ENCODE peak calls at places on chromosomes 7 and 10, in five cellular contexts. K is GM10248; L is astrocyte of the spinal cord; B is CD4-positive, alpha-beta T cell; D is coronary artery. X is an unnamed sample.

GRCh38 chr10:26067680-26068079 is 133.7 kb downstream of the MYO3A start:
- DNase-seq in K (no peak), L (no peak), B (no peak), D (no peak), X (no peak)

GRCh38 chr7:27091936-27092752 is 3.7 kb downstream of the HOXA1 start:
- DNase-seq in K (no peak), L (no peak), B (no peak), D (no peak), X (no peak)

GRCh38 chr7:141071260-141071854 is 2.5 kb upstream of the TMEM178B start:
- DNase-seq in K (peak), L (peak), B (peak), D (no peak), X (peak)

GRCh38 chr10:31749981-31750850 is 178.4 kb downstream of the ARHGAP12 start:
- DNase-seq in K (no peak), L (peak), B (no peak), D (no peak), X (peak)

GRCh38 chr10:13099144-13099665 is 758 bp upstream of the OPTN start:
- DNase-seq in K (peak), L (no peak), B (peak), D (no peak), X (no peak)

GRCh38 chr10:62116896-62117295 is 151.7 kb downstream of the RTKN2 start:
- DNase-seq in K (no peak), L (no peak), B (no peak), D (no peak), X (no peak)

GRCh38 chr7:149822353-149822943 is 15.7 kb upstream of the ZNF862 start:
- DNase-seq in K (no peak), L (no peak), B (no peak), D (no peak), X (peak)

GRCh38 chr7:44775383-44776107 is 20.9 kb upstream of the PPIA start:
- DNase-seq in K (no peak), L (no peak), B (no peak), D (no peak), X (no peak)

GRCh38 chr7:8015095-8015745 is 46.6 kb downstream of the GLCCI1 start:
- DNase-seq in K (no peak), L (no peak), B (no peak), D (no peak), X (no peak)

GRCh38 chr7:133705596-133705995 is 421.5 kb upstream of the LRGUK start:
- DNase-seq in K (no peak), L (peak), B (no peak), D (no peak), X (no peak)

DNA sequence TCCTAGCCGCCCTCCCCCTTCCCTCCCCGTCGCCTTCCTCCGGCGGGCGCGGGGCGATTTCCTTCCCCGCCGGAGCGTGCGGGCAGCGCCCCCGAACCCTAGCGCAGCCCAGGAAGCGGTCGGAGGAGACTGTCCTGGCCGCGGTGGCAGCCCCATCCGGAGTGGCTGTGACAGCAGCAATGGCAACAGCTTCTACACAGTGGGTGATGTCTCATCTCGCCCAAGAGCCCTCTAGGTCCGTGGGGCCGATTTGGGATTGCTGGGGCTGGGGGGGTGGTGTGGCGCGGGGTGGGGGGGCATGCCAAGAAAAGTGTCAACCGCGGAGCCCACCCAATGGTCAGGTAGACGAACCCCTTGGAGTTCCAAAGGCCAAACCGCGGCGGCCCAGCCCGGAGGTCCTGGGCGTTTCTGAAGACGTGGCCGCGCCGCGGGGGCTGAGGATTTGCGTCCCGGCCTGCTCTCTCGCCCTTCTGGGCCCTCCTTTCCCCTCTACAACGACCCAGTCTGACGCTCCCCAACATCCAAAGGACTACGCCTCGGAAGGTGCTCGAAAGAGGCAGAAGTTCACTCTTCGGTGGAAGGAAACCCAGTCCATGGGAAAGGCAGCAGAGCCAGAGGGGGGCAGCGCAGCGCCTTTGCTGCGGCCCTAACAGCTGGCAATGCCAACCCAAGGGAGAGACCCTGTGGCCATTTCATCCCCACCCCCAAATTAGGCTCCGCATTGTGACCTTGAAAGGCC is 603 bp upstream of the TWIST1 start:
- DNase-seq in K (peak), L (peak), B (no peak), D (no peak), X (no peak)
- TF ChIP-seq CTCF in K (no peak), L (peak), B (no peak), D (no peak), X (no peak)

GRCh38 chr7:102215281-102215680 is 71.4 kb upstream of the SH2B2 start:
- DNase-seq in K (no peak), L (no peak), B (no peak), D (no peak), X (no peak)

GRCh38 chr7:102214477-102215072 is 72.1 kb upstream of the SH2B2 start:
- DNase-seq in K (no peak), L (no peak), B (no peak), D (no peak), X (no peak)

GRCh38 chr7:102211590-102212550 is 74.8 kb upstream of the SH2B2 start:
- DNase-seq in K (peak), L (no peak), B (no peak), D (no peak), X (no peak)

GRCh38 chr7:102208826-102209225 is 77.8 kb upstream of the SH2B2 start:
- DNase-seq in K (no peak), L (no peak), B (no peak), D (no peak), X (no peak)

GRCh38 chr7:102210787-102211186 is 75.9 kb upstream of the SH2B2 start:
- DNase-seq in K (no peak), L (no peak), B (no peak), D (no peak), X (no peak)
- TF ChIP-seq CTCF in K (no peak), L (no peak), B (no peak), D (no peak), X (no peak)

DNA sequence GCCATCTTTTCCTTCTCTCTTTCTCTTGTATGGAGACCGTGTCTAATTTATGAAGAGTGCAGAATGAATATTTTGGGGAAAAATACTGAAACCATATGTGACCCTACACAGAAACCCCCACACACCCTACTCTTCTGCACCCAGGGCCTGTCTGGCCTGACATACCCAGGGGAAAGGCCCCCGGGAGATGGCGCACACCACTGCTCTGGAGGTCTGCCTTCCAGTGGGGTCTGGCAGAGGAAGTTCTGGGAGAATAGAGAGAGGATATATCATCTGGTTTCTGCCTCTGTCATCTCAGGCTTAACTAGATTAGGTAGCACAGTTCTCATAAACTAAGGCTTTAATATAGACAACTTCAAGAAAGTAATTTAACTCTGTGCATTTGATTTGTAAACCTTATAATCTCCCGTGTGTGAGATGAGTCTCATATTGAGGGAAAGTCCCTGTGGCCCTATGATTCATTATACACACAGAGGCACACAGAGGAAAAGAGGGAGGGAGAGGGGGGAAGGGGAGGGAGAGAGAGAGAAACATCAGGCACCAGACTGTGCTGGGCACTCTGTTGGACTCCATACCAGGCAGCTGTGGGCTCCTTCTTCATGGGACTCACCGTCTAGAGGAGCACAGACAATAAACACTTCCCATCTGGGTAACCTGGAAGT is 123.3 kb downstream of the AOAH start:
- DNase-seq in K (no peak), L (peak), B (no peak), D (no peak), X (no peak)
- TF ChIP-seq CTCF in K (no peak), L (no peak), B (no peak), D (no peak), X (no peak)

DNA sequence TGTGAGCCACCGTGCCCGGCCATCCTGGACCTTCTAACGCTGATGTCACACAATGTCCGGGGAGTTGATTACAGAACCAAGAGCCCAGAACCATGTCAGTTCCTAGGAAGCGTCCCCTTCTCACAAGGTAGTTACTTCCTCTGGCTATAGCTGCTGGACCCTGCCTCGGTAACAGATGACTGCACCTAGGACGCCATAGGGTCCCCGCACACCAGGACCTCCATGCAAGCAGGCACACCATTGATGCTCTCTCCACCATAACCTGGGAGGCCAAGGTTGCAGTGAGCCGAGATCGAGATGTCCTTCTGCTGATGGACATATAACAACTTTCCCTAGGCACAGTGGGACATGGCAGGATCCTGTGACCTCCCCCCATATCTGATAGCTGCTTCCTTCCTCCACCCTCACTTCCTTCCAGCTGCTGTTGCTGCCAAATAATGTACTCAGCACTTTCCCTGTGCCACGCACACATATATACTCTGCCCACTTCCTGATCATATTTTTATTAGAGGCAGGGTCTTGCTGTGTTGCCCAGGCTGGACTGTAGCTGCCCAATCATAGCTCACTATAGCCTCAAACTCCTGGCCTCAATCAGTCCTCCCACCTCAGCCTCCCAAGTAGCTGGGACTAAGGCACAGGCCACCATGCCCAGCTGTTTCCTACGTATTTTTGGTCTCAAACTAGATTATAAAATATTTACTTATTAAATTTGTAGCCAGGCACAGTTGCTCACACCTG is 3.5 kb upstream of the SNX8 start:
- DNase-seq in K (no peak), L (no peak), B (no peak), D (no peak), X (no peak)
- TF ChIP-seq CTCF in K (no peak), L (no peak), B (no peak), D (no peak), X (no peak)

GRCh38 chr10:17906002-17906401 is 45.7 kb upstream of the SLC39A12 start:
- DNase-seq in K (no peak), L (no peak), B (no peak), D (no peak), X (no peak)

GRCh38 chr10:17912764-17913163 is 39.0 kb upstream of the SLC39A12 start:
- DNase-seq in K (no peak), L (no peak), B (no peak), D (no peak), X (no peak)

GRCh38 chr10:17914169-17915045 is 37.3 kb upstream of the SLC39A12 start:
- DNase-seq in K (no peak), L (no peak), B (no peak), D (no peak), X (no peak)

GRCh38 chr10:17913604-17914003 is 38.1 kb upstream of the SLC39A12 start:
- DNase-seq in K (no peak), L (no peak), B (no peak), D (no peak), X (no peak)

GRCh38 chr10:17910144-17910789 is 41.5 kb upstream of the SLC39A12 start:
- DNase-seq in K (peak), L (peak), B (no peak), D (no peak), X (no peak)
- TF ChIP-seq CTCF in K (peak), L (peak), B (no peak), D (no peak), X (peak)